ENCODE peak calls at places on chromosome 12, in five cellular contexts. U, P, S, K and O are unnamed samples.
A peak's percentile ranks its signal among the peaks of the same experiment; 100 is the strongest.

GRCh38 chr12:30420561-30420960 is 275.1 kb downstream of the IPO8 start:
- DNase-seq in U (no peak), P (peak; percentile 55), S (peak; percentile 72), K (no peak), O (no peak)

GRCh38 chr12:53651718-53652117 is 24.2 kb downstream of the ATP5MC2 start:
- DNase-seq in U (no peak), P (peak; percentile 16), S (peak; percentile 48), K (no peak), O (no peak)

GRCh38 chr12:132222096-132222807 is 78.0 kb downstream of the NOC4L start:
- DNase-seq in U (no peak), P (peak; percentile 56), S (no peak), K (peak; percentile 75), O (no peak)

GRCh38 chr12:52267266-52267665 is 7.2 kb upstream of the KRT86 start:
- DNase-seq in U (no peak), P (no peak), S (no peak), K (no peak), O (no peak)

GRCh38 chr12:2282321-2282720 is 229.5 kb downstream of the CACNA1C start:
- DNase-seq in U (peak; percentile 73), P (no peak), S (peak; percentile 34), K (no peak), O (no peak)

GRCh38 chr12:106672308-106673085 is 89.7 kb downstream of the RFX4 start:
- DNase-seq in U (no peak), P (no peak), S (no peak), K (no peak), O (no peak)

GRCh38 chr12:1320021-1320420 is 274.4 kb downstream of the FBXL14 start:
- DNase-seq in U (no peak), P (no peak), S (no peak), K (no peak), O (no peak)

GRCh38 chr12:120388711-120389431 is 19.9 kb upstream of the MSI1 start:
- DNase-seq in U (peak; percentile 91), P (peak; percentile 12), S (no peak), K (no peak), O (no peak)

GRCh38 chr12:85866929-85867776 is 6.9 kb upstream of the NTS start:
- DNase-seq in U (no peak), P (peak; percentile 71), S (peak; percentile 58), K (peak; percentile 35), O (peak; percentile 54)

GRCh38 chr12:56020437-56021189 is at the start of gene IKZF4:
- DNase-seq in U (peak; percentile 87), P (no peak), S (peak; percentile 36), K (no peak), O (no peak)

GRCh38 chr12:52390739-52391617 is 5.5 kb upstream of the KRT84 start:
- DNase-seq in U (peak; percentile 80), P (peak; percentile 61), S (no peak), K (peak; percentile 6), O (peak; percentile 15)

GRCh38 chr12:93805736-93806141 is 128.6 kb downstream of the CRADD start:
- DNase-seq in U (no peak), P (no peak), S (peak; percentile 68), K (no peak), O (no peak)

GRCh38 chr12:90970471-90970870 is 15.5 kb upstream of the CCER1 start:
- DNase-seq in U (no peak), P (peak; percentile 11), S (peak; percentile 14), K (no peak), O (no peak)

GRCh38 chr12:10940389-10940788 is 1.3 kb upstream of the TAS2R14 start:
- DNase-seq in U (no peak), P (peak; percentile 88), S (peak; percentile 94), K (no peak), O (no peak)

GRCh38 chr12:39779768-39780340 is 160.3 kb upstream of the ABCD2 start:
- DNase-seq in U (no peak), P (no peak), S (no peak), K (no peak), O (no peak)

DNA sequence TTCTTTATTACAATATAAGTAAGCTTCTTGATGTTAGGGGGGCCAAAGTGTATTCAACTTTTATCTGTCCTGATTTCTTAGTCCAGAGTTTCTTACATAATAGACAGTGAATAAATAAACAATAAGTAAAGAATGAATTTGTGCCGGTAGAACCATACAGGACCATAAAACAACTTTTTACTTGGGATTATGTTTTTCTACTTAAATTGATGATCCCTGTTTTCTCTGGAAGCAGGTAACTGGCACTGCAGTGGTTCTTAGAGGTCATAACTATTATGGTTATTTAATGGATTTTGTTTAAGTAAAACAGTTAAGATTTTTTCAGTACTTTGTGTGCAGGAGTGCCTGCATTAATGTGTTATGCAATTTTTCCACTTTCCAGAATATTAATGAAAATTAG is 10.5 kb downstream of the CAND1 start:
- DNase-seq in U (no peak), P (no peak), S (no peak), K (no peak), O (no peak)
- H3K79me2 ChIP-seq in U (peaks cover 39% of the 10 kb centered on the region), P (peaks cover 100% of the 10 kb centered on the region), S (peaks cover 75% of the 10 kb centered on the region), K (peaks cover 100% of the 10 kb centered on the region), O (peaks cover 99% of the 10 kb centered on the region)

GRCh38 chr12:111582133-111582747 is 16.9 kb downstream of the ATXN2 start:
- DNase-seq in U (no peak), P (no peak), S (no peak), K (no peak), O (no peak)

GRCh38 chr12:111580119-111580425 is 19.0 kb downstream of the ATXN2 start:
- DNase-seq in U (no peak), P (no peak), S (no peak), K (no peak), O (no peak)

GRCh38 chr12:111581434-111582132 is 17.5 kb downstream of the ATXN2 start:
- DNase-seq in U (no peak), P (no peak), S (no peak), K (no peak), O (no peak)

GRCh38 chr12:111578971-111579340 is 20.2 kb downstream of the ATXN2 start:
- DNase-seq in U (no peak), P (no peak), S (no peak), K (no peak), O (no peak)

DNA sequence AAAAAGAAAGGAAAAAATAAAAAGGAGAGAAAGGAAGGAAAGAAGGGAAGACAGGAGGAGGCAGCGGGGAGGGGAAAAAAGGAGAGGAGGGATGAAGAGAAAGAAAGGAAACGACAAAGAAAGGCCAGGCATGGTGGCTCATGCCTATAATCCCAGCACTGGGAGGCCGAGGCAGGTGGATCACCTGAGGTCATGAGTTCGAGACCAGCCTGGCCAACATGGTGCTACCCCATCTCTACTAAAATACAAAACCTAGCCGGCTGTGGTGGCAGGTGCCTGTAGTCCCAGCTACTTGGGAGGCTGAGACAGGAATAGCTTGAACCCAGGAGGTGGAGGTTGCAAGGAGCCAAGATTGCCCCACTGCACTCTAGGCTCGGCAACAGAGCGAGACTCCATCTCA is 18.4 kb downstream of the ATXN2 start:
- DNase-seq in U (no peak), P (no peak), S (no peak), K (no peak), O (no peak)
- H3K79me2 ChIP-seq in U (peaks cover 24% of the 10 kb centered on the region), P (peaks cover 99% of the 10 kb centered on the region), S (peaks cover 89% of the 10 kb centered on the region), K (peaks cover 61% of the 10 kb centered on the region), O (peaks cover 12% of the 10 kb centered on the region)

DNA sequence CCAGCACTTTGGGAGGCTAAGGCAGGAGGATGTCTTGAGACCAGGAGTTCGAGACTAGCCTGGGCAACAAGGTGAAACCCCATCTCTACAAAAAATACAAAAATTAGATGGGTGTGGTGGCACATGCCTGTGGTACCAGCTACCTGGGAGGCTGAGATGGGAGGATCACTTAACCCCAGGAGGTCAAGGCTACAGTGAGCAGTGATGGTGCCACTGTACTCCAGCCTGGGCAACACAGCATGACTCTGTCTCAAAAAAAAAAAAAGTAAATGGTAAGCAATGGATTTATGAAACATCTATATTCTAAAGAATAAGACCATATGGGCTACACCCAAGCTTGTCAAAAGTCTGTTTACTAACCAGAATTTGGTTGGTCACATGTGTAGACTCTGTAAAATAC is 12.3 kb downstream of the FGD6 start:
- DNase-seq in U (no peak), P (peak; percentile 17), S (no peak), K (no peak), O (no peak)
- H3K79me2 ChIP-seq in U (peaks cover 2% of the 10 kb centered on the region), P (peaks cover 40% of the 10 kb centered on the region), S (no peaks in the 10 kb centered on the region), K (peaks cover 20% of the 10 kb centered on the region), O (no peaks in the 10 kb centered on the region)

GRCh38 chr12:103930787-103931536 is 752 bp downstream of the HSP90B1 start:
- DNase-seq in U (peak; percentile 32), P (peak; percentile 68), S (peak; percentile 32), K (peak; percentile 68), O (peak; percentile 37)

GRCh38 chr12:103933237-103933636 is 3.0 kb downstream of the HSP90B1 start:
- DNase-seq in U (no peak), P (peak; percentile 14), S (no peak), K (no peak), O (no peak)

GRCh38 chr12:103936679-103937078 is 6.5 kb downstream of the HSP90B1 start:
- DNase-seq in U (no peak), P (no peak), S (no peak), K (no peak), O (no peak)
- H3K79me2 ChIP-seq in U (peaks cover 8% of the 10 kb centered on the region), P (peaks cover 96% of the 10 kb centered on the region), S (peaks cover 45% of the 10 kb centered on the region), K (peaks cover 45% of the 10 kb centered on the region), O (peaks cover 100% of the 10 kb centered on the region)

GRCh38 chr12:57128519-57129247 is 400 bp downstream of the LRP1 start:
- DNase-seq in U (peak; percentile 69), P (peak; percentile 41), S (no peak), K (no peak), O (no peak)
- H3K79me2 ChIP-seq in U (peaks cover 23% of the 10 kb centered on the region), P (peaks cover 51% of the 10 kb centered on the region), S (peaks cover 51% of the 10 kb centered on the region), K (no peaks in the 10 kb centered on the region), O (no peaks in the 10 kb centered on the region)

GRCh38 chr12:124533456-124533855 is 34.0 kb downstream of the NCOR2 start:
- DNase-seq in U (no peak), P (no peak), S (no peak), K (no peak), O (no peak)
- H3K79me2 ChIP-seq in U (peaks cover 36% of the 10 kb centered on the region), P (peaks cover 95% of the 10 kb centered on the region), S (peaks cover 21% of the 10 kb centered on the region), K (peaks cover 9% of the 10 kb centered on the region), O (peaks cover 86% of the 10 kb centered on the region)